ENCODE peak calls at places on chromosomes 13 and 19, in eight cellular contexts. L, P, F, A, O, R, D and K are unnamed samples.
A peak's percentile ranks its signal among the peaks of the same experiment; 100 is the strongest.

GRCh38 chr19:18807861-18808331 is 16.8 kb upstream of the COMP start:
- DNase-seq in L (no peak), P (no peak), F (no peak), A (no peak), O (no peak), R (no peak), D (no peak), K (no peak)

GRCh38 chr19:20611866-20612265 is 46.3 kb upstream of the ZNF737 start:
- DNase-seq in L (no peak), P (no peak), F (no peak), A (no peak), O (no peak), R (no peak), D (no peak), K (no peak)

GRCh38 chr13:111114362-111115050 is 604 bp upstream of the ARHGEF7 start:
- DNase-seq in L (no peak), P (peak; percentile 43), F (no peak), A (peak; percentile 77), O (no peak), R (no peak), D (no peak), K (peak; percentile 44)

GRCh38 chr13:80047406-80047805 is 293.5 kb downstream of the SPRY2 start:
- DNase-seq in L (no peak), P (peak; percentile 69), F (no peak), A (no peak), O (no peak), R (no peak), D (no peak), K (no peak)

GRCh38 chr19:41997851-41998229 is 3.8 kb upstream of the ATP1A3 start:
- DNase-seq in L (no peak), P (no peak), F (no peak), A (peak; percentile 87), O (no peak), R (no peak), D (no peak), K (peak; percentile 41)

GRCh38 chr19:58229255-58229639 is 533 bp downstream of the ZNF544 start:
- DNase-seq in L (no peak), P (peak; percentile 12), F (peak; percentile 44), A (peak; percentile 44), O (peak; percentile 56), R (no peak), D (peak; percentile 30), K (peak; percentile 60)

GRCh38 chr13:99385161-99385560 is 78.0 kb upstream of the GPR183 start:
- DNase-seq in L (no peak), P (no peak), F (no peak), A (no peak), O (no peak), R (no peak), D (no peak), K (no peak)

GRCh38 chr13:98370806-98371553 is 193.9 kb upstream of the RNF113B start:
- DNase-seq in L (no peak), P (peak; percentile 97), F (no peak), A (no peak), O (no peak), R (no peak), D (no peak), K (no peak)

GRCh38 chr19:11422163-11423068 is 3.3 kb upstream of the RGL3 start:
- DNase-seq in L (peak; percentile 64), P (no peak), F (peak; percentile 53), A (peak; percentile 39), O (peak; percentile 48), R (peak; percentile 88), D (no peak), K (peak; percentile 99)

GRCh38 chr13:27569405-27569804 is 50.9 kb downstream of the LNX2 start:
- DNase-seq in L (peak; percentile 24), P (no peak), F (no peak), A (no peak), O (no peak), R (no peak), D (no peak), K (no peak)

GRCh38 chr19:13574933-13575332 is 68.7 kb upstream of the CACNA1A start:
- DNase-seq in L (no peak), P (peak; percentile 39), F (peak; percentile 48), A (peak; percentile 43), O (peak; percentile 28), R (no peak), D (peak; percentile 7), K (peak; percentile 47)

GRCh38 chr13:20436505-20436904 is 89.2 kb downstream of the CRYL1 start:
- DNase-seq in L (no peak), P (no peak), F (no peak), A (no peak), O (no peak), R (no peak), D (no peak), K (no peak)

GRCh38 chr13:93320942-93321341 is 94.3 kb downstream of the GPC6 start:
- DNase-seq in L (no peak), P (peak; percentile 67), F (no peak), A (no peak), O (no peak), R (no peak), D (no peak), K (no peak)

DNA sequence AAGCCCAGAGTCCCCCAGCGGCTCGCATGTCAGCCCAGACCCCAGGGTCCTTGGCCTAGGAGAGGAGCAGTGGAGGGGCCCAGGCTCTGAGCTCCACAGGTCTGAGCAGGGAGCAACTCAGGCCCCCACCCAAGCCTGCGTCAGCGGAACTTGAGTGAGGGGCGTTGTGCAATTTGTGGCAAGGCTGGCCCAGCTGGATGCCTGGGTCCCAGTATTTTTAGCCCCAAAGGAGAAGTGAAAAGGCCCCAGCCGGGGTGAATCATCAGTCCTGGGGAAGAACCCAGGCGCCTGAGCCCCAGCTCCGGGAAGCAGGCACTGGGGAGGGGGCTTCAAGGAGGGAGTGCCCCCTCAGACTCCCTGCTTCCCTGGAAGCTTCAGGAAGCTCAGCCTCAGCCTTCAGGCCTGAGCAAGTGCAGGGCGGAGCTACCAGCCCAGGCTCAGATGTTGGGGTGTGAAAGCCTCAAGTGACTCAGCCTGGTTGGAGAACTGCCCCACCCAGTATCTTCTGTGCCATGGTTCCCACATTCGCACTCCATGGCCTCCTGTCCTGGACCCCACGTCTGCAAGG is 7.2 kb downstream of the MED29 start:
- DNase-seq in L (no peak), P (peak; percentile 84), F (no peak), A (no peak), O (peak; percentile 92), R (no peak), D (peak; percentile 36), K (no peak)
- TF ChIP-seq USF2 in L (no peak), P (no peak), F (no peak), A (no peak), O (no peak), R (no peak), D (no peak), K (no peak)

GRCh38 chr13:44437356-44438233 is 64.0 kb downstream of the SERP2 start:
- DNase-seq in L (no peak), P (peak; percentile 63), F (no peak), A (no peak), O (peak; percentile 49), R (no peak), D (peak; percentile 35), K (no peak)
- TF ChIP-seq USF2 in L (no peak), P (no peak), F (no peak), A (no peak), O (no peak), R (no peak), D (no peak), K (no peak)

DNA sequence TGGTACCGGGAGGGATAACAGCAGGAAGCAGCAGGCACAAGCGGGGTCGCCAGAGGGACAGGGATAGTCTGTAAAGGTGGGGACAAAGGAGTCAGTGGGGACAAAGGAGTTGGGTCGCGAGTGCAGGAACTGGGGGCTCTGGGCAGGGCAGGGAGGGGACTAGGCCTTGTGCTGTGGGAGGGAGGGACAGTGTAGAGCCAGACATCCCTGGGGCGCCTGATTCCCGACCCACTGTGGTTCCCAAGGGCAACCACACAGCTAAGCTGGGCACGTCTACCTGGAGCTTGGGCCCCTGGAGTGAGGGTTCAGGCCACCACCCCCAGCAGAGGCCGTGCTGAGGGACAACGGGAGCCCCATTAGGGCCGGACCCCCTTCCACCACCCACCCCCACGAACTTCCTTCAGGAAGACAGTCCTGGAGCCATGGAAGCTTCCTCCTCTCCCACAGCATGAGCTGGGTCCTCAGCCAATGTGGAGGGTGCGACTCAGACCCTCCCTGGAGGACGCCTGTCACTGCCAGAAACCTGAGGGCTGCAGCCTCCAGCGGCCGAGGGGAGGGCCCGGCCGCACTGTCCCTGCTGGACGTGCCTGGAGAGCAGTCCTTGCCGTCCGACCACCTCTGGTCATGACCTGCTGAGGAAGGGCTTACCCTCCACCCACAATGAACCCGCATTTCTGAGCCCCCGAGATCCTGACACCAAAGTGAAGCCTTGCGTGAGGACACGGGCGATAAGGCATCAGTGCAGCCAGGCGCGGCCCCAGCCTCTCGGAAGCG is 77.9 kb downstream of the SPACA7 start:
- DNase-seq in L (no peak), P (no peak), F (no peak), A (no peak), O (no peak), R (no peak), D (no peak), K (no peak)
- TF ChIP-seq USF2 in L (no peak), P (no peak), F (no peak), A (no peak), O (no peak), R (no peak), D (no peak), K (no peak)

GRCh38 chr19:39297931-39298634 is 1.9 kb downstream of the IFNL1 start:
- DNase-seq in L (no peak), P (no peak), F (no peak), A (no peak), O (no peak), R (no peak), D (no peak), K (no peak)
- TF ChIP-seq USF2 in L (no peak), P (no peak), F (no peak), A (no peak), O (no peak), R (no peak), D (no peak), K (no peak)